ENCODE peak calls at places on chromosomes 12 and 14, in four cellular contexts. O is thoracic aorta, Y is left ventricle myocardium inferior, W is cardiac muscle cell. N is an unnamed sample.

GRCh38 chr12:116087962-116088361 is 189.5 kb downstream of the MED13L start:
- DNase-seq in O (no peak), Y (no peak), W (no peak), N (no peak)

GRCh38 chr14:97824218-97824617 is 1027.0 kb downstream of the VRK1 start:
- DNase-seq in Y (no peak), W (no peak), O (no peak), N (no peak)

GRCh38 chr12:75977952-75978671 is 53.5 kb downstream of the PHLDA1 start:
- DNase-seq in O (peak; percentile 54), W (no peak), Y (no peak), N (peak; percentile 86)

GRCh38 chr12:52243774-52244614 is 11.0 kb downstream of the KRT7 start:
- DNase-seq in W (no peak), O (peak; percentile 75), Y (peak; percentile 51), N (peak; percentile 70)

GRCh38 chr12:53267309-53268008 is 640 bp upstream of the ESPL1 start:
- DNase-seq in O (no peak), Y (no peak), W (no peak), N (peak; percentile 32)

GRCh38 chr12:68565391-68565903 is 45.3 kb upstream of the RAP1B start:
- DNase-seq in W (no peak), O (no peak), Y (no peak), N (no peak)

GRCh38 chr12:9751204-9752144 is 9.2 kb downstream of the CD69 start:
- DNase-seq in W (peak; percentile 49), Y (no peak), O (no peak), N (no peak)

GRCh38 chr12:46774011-46774633 is 51.7 kb downstream of the SLC38A4 start:
- DNase-seq in O (no peak), W (no peak), Y (no peak), N (no peak)

GRCh38 chr14:68951051-68951797 is 27.9 kb downstream of the ACTN1 start:
- DNase-seq in Y (peak; percentile 80), W (no peak), O (peak; percentile 93), N (peak; percentile 85)

GRCh38 chr14:89592961-89593360 is 175.9 kb upstream of the FOXN3 start:
- DNase-seq in W (no peak), Y (no peak), O (no peak), N (no peak)

GRCh38 chr14:51776102-51776894 is 84.1 kb upstream of the GNG2 start:
- DNase-seq in O (no peak), W (peak; percentile 72), Y (peak; percentile 25), N (peak; percentile 27)

GRCh38 chr12:7158866-7159600 is 28.9 kb downstream of the CLSTN3 start:
- DNase-seq in W (no peak), O (no peak), Y (no peak), N (no peak)

GRCh38 chr12:54220092-54220557 is 31.3 kb upstream of the SMUG1 start:
- DNase-seq in O (no peak), W (peak; percentile 79), Y (peak; percentile 61), N (peak; percentile 73)

GRCh38 chr12:90543393-90543792 is 411.6 kb downstream of the CCER1 start:
- DNase-seq in O (no peak), W (no peak), Y (no peak), N (no peak)

GRCh38 chr12:124040286-124040685 is 67.3 kb downstream of the ZNF664 start:
- DNase-seq in O (no peak), W (no peak), Y (no peak), N (no peak)

DNA sequence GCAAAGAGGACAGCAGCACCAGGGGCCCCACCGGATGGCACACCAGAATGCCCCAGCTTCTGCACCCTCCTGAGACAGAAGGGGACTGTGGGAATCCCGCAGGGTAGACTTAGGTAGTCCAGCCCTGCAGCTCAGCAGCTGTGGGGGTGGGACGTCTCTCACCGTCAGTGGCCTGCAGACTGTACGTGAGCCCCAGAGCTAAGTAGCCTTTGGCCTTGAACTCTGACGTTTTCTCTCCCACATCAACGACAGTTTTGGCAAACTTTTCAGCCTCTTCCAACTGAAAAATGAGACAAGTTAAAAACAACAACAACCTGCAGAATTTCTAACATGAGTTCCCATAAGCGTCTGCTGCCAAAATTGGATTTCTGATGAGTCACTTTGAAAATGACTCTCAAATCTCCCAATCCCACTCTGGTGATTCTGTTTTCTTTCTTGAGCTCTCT is 161.4 kb downstream of the TTC7B start:
- DNase-seq in Y (no peak), W (no peak), O (no peak), N (no peak)
- H3K4me3 ChIP-seq in Y (no peak overlapping the region), W (no peak overlapping the region), O (peak overlapping the region; percentile 11), N (no peak overlapping the region)

GRCh38 chr12:6096527-6096926 is 27.9 kb downstream of the VWF start:
- DNase-seq in Y (no peak), O (no peak), W (no peak), N (no peak)

GRCh38 chr12:6095269-6095668 is 29.2 kb downstream of the VWF start:
- DNase-seq in Y (no peak), O (no peak), W (no peak), N (no peak)

GRCh38 chr12:6092784-6093722 is 31.4 kb downstream of the VWF start:
- DNase-seq in W (no peak), O (peak; percentile 41), Y (no peak), N (no peak)

GRCh38 chr12:6091786-6092566 is 32.5 kb downstream of the VWF start:
- DNase-seq in Y (no peak), W (no peak), O (no peak), N (no peak)

GRCh38 chr12:6093764-6094163 is 30.7 kb downstream of the VWF start:
- DNase-seq in W (no peak), O (no peak), Y (no peak), N (no peak)
- H3K27ac ChIP-seq in W (no peak overlapping the region), O (peak overlapping the region; percentile 76), Y (peak overlapping the region; percentile 69), N (no peak overlapping the region)

DNA sequence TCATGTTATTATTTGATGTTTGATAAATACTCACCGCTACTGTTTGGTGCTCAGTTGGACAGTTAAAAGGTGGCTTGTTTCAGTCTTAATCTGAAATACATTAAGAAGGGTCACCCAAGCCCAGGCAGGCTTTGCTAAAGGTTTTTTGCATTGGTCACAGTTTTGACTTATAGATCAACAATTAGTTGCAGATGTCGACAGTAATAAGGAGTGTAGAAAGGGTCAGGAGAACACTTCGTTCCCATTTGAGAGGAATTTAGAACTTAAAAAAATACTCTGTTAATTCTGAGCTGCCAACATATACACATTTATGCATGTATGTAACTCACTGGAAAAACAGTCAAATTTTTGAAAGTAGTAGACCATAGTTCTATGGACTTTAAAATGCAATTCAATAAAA is 130.3 kb downstream of the TMEM30B start:
- DNase-seq in O (no peak), W (no peak), Y (no peak), N (no peak)
- H3K4me3 ChIP-seq in O (no peak overlapping the region), W (no peak overlapping the region), Y (no peak overlapping the region), N (no peak overlapping the region)

GRCh38 chr14:42140001-42140400 is 533.3 kb downstream of the LRFN5 start:
- DNase-seq in W (no peak), Y (no peak), O (no peak), N (no peak)
- H3K27ac ChIP-seq in W (no peak overlapping the region), Y (no peak overlapping the region), O (no peak overlapping the region), N (no peak overlapping the region)

GRCh38 chr12:12557733-12558132 is 4.9 kb downstream of the DUSP16 start:
- DNase-seq in Y (no peak), W (no peak), O (no peak), N (no peak)
- H3K4me3 ChIP-seq in Y (no peak overlapping the region), W (no peak overlapping the region), O (no peak overlapping the region), N (no peak overlapping the region)

DNA sequence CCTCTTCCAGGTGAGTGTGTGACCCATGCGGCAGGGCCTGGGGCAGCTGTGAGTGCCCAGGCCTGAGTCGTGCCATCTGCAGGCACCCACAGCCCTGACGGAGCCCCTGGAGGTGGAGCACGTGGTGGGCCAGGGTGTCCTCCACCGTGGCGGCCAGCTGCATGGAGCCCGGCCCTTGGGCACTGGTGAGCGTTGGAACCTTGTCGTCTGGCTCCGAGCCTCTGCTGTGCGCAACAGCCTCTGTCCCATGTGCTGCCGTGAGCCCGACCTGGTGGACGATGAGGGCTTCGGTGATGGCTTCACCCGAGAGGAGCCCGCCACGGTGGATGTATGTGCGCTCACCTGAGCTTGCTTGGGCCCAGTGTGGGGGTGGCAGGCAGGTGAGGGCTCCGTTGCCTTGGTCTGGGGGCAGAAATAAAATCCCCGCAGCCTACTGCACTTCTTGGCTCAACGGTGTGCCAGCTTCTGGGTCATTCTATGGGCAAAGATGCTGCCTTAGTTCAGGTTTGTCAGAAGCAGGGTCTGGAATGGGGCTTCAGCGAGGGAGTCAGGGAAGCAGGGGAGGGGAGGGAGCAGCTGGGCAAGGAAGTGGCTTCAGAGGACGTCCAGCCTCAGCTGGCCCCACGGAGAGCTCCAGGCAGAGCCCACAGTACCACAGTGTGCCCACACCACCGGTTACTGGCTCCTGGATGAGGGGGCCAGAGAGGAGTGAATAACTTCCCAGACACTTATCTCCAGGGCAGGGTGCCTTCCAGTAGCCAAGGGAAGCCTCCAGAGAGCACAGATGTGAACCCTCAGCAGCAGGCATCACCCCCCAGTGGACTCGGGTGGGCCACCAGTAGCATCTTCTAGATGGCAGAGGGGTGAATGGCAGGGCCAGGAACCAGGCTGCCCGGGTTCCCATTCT is 1.2 kb upstream of the ARL6IP4 start:
- DNase-seq in Y (no peak), O (no peak), W (no peak), N (no peak)
- H3K27ac ChIP-seq in Y (peak overlapping the region; percentile 90), O (no peak overlapping the region), W (no peak overlapping the region), N (peak overlapping the region; percentile 88)

GRCh38 chr12:977163-977562 is 13.9 kb upstream of the ERC1 start:
- DNase-seq in Y (no peak), W (no peak), O (no peak), N (no peak)

GRCh38 chr12:979355-979754 is 11.7 kb upstream of the ERC1 start:
- DNase-seq in Y (no peak), W (no peak), O (no peak), N (no peak)

GRCh38 chr12:974281-974862 is 16.7 kb upstream of the ERC1 start:
- DNase-seq in Y (no peak), O (no peak), W (no peak), N (no peak)

GRCh38 chr12:971991-972390 is 19.0 kb upstream of the ERC1 start:
- DNase-seq in O (no peak), W (no peak), Y (no peak), N (no peak)

GRCh38 chr12:976644-977043 is 14.4 kb upstream of the ERC1 start:
- DNase-seq in Y (no peak), W (no peak), O (no peak), N (no peak)
- H3K4me3 ChIP-seq in Y (no peak overlapping the region), W (no peak overlapping the region), O (no peak overlapping the region), N (no peak overlapping the region)

GRCh38 chr12:3091030-3091304 is 13.8 kb downstream of the TSPAN9 start:
- DNase-seq in Y (no peak), O (no peak), W (no peak), N (no peak)
- H3K27ac ChIP-seq in Y (peak overlapping the region; percentile 60), O (no peak overlapping the region), W (no peak overlapping the region), N (no peak overlapping the region)